ENCODE peak calls at places on chromosomes 7 and 10, in eight cellular contexts. R is PC-9; J is CD8-positive, alpha-beta T cell; Q is left lung; T is upper lobe of right lung; G is IMR-90; Y is Peyer's patch; U is GM23248. W is an unnamed sample.

GRCh38 chr10:65891073-65891981 is 1034.5 kb upstream of the LRRTM3 start:
- DNase-seq in G (no peak), Y (no peak), J (no peak), R (no peak), U (no peak), T (no peak), Q (no peak), W (no peak)

GRCh38 chr10:75895259-75895658 is 463.8 kb downstream of the LRMDA start:
- DNase-seq in Q (no peak), J (no peak), U (no peak), Y (no peak), G (no peak), T (no peak), R (no peak), W (no peak)

GRCh38 chr10:97572214-97572989 is at the start of gene ANKRD2:
- DNase-seq in U (peak; percentile 86), T (peak; percentile 83), Q (peak; percentile 81), R (peak; percentile 62), J (peak; percentile 47), G (peak; percentile 79), Y (peak; percentile 85), W (peak; percentile 90)

GRCh38 chr7:126698446-126698845 is 554.3 kb downstream of the GRM8 start:
- DNase-seq in U (no peak), Q (no peak), G (no peak), T (no peak), R (no peak), Y (no peak), J (no peak), W (no peak)

GRCh38 chr7:603152-603941 is 83.7 kb upstream of the PDGFA start:
- DNase-seq in G (no peak), T (peak; percentile 56), Y (no peak), J (peak; percentile 58), R (no peak), Q (no peak), U (no peak), W (no peak)

GRCh38 chr7:155424301-155425010 is 33.5 kb upstream of the EN2 start:
- DNase-seq in G (no peak), R (no peak), Q (no peak), U (no peak), Y (no peak), T (no peak), J (no peak), W (no peak)

GRCh38 chr10:110410329-110411046 is 87.2 kb upstream of the DUSP5 start:
- DNase-seq in R (peak; percentile 89), U (peak; percentile 94), G (peak; percentile 98), J (no peak), Q (peak; percentile 72), Y (peak; percentile 91), T (no peak), W (no peak)

GRCh38 chr10:58414270-58415041 is 29.2 kb downstream of the TFAM start:
- DNase-seq in U (peak; percentile 86), J (no peak), R (no peak), T (no peak), G (peak; percentile 80), Y (no peak), Q (no peak), W (no peak)

GRCh38 chr10:73110345-73110849 is at the start of gene NUDT13:
- DNase-seq in T (no peak), U (peak; percentile 88), R (peak; percentile 51), G (peak; percentile 73), Q (peak; percentile 71), J (peak; percentile 48), Y (peak; percentile 84), W (peak; percentile 74)

GRCh38 chr7:41578700-41579099 is 124.2 kb downstream of the INHBA start:
- DNase-seq in Q (no peak), T (no peak), U (no peak), R (no peak), Y (no peak), J (no peak), G (no peak), W (no peak)

GRCh38 chr7:104074529-104074928 is 85.1 kb upstream of the RELN start:
- DNase-seq in G (peak; percentile 2), Y (no peak), J (no peak), T (no peak), Q (no peak), R (no peak), U (peak; percentile 25), W (no peak)

GRCh38 chr7:101718747-101719260 is 89.7 kb upstream of the MYL10 start:
- DNase-seq in G (no peak), J (no peak), U (no peak), R (no peak), T (no peak), Y (no peak), Q (no peak), W (no peak)

GRCh38 chr10:33406596-33406995 is 72.1 kb upstream of the NRP1 start:
- DNase-seq in Q (no peak), U (no peak), G (no peak), R (no peak), Y (no peak), J (no peak), T (no peak), W (no peak)

GRCh38 chr7:54888067-54888735 is 129.2 kb upstream of the SEC61G start:
- DNase-seq in Q (no peak), T (no peak), G (no peak), R (no peak), Y (no peak), U (peak; percentile 57), J (no peak), W (no peak)

GRCh38 chr10:118209215-118209614 is 132.9 kb downstream of the FAM204A start:
- DNase-seq in J (no peak), T (no peak), Q (no peak), Y (no peak), U (no peak), G (no peak), R (no peak), W (no peak)

GRCh38 chr7:117837841-117838240 is 35.4 kb downstream of the CTTNBP2 start:
- DNase-seq in Q (no peak), R (no peak), U (no peak), G (no peak), Y (no peak), T (no peak), J (no peak), W (no peak)

GRCh38 chr7:120583835-120584586 is 273.9 kb downstream of the TSPAN12 start:
- DNase-seq in Q (no peak), G (peak; percentile 59), T (no peak), R (peak; percentile 69), J (no peak), Y (no peak), U (peak; percentile 91), W (no peak)

GRCh38 chr7:112495820-112496462 is 15.2 kb downstream of the LSMEM1 start:
- DNase-seq in Q (no peak), R (peak; percentile 58), T (no peak), Y (peak; percentile 75), G (peak; percentile 64), J (peak; percentile 26), U (peak; percentile 72), W (no peak)

GRCh38 chr10:48287417-48288391 is 13.2 kb upstream of the FRMPD2 start:
- DNase-seq in T (peak; percentile 69), G (no peak), Y (no peak), Q (no peak), J (no peak), U (no peak), R (peak; percentile 82), W (no peak)

GRCh38 chr7:3753868-3754267 is 452.8 kb downstream of the SDK1 start:
- DNase-seq in R (no peak), J (no peak), G (no peak), U (no peak), Q (no peak), Y (no peak), T (no peak), W (no peak)

GRCh38 chr10:121900443-121901174 is 27.2 kb downstream of the ATE1 start:
- DNase-seq in Y (no peak), T (no peak), J (no peak), U (peak; percentile 83), Q (no peak), R (no peak), G (peak; percentile 71), W (no peak)

GRCh38 chr10:26621889-26622681 is 75.4 kb upstream of the PDSS1 start:
- DNase-seq in R (no peak), G (peak; percentile 0), U (peak; percentile 53), J (no peak), Y (peak; percentile 83), Q (peak; percentile 74), T (peak; percentile 84), W (peak; percentile 78)

GRCh38 chr7:51210766-51211165 is 105.8 kb downstream of the COBL start:
- DNase-seq in Y (no peak), J (no peak), R (no peak), Q (no peak), U (no peak), G (no peak), T (no peak), W (no peak)

GRCh38 chr7:91165846-91166230 is 98.4 kb upstream of the FZD1 start:
- DNase-seq in Y (no peak), R (no peak), Q (no peak), G (peak; percentile 14), T (no peak), J (no peak), U (peak; percentile 44), W (no peak)

GRCh38 chr7:91169819-91170218 is 94.4 kb upstream of the FZD1 start:
- DNase-seq in Q (no peak), T (no peak), G (no peak), J (no peak), R (no peak), Y (no peak), U (no peak), W (no peak)

GRCh38 chr7:91164948-91165845 is 99.0 kb upstream of the FZD1 start:
- DNase-seq in T (no peak), U (peak; percentile 93), R (peak; percentile 1), Q (no peak), J (no peak), G (peak; percentile 88), Y (no peak), W (no peak)

GRCh38 chr7:91164531-91164930 is 99.7 kb upstream of the FZD1 start:
- DNase-seq in Y (no peak), U (peak; percentile 52), Q (no peak), G (no peak), J (no peak), T (no peak), R (no peak), W (no peak)

GRCh38 chr7:91168766-91169518 is 95.3 kb upstream of the FZD1 start:
- DNase-seq in Q (no peak), U (no peak), J (no peak), R (no peak), Y (no peak), T (no peak), G (peak; percentile 68), W (no peak)
- H3K27ac ChIP-seq in Q (no peak overlapping the region), U (no peak overlapping the region), J (no peak overlapping the region), R (no peak overlapping the region), Y (no peak overlapping the region), T (no peak overlapping the region), G (no peak overlapping the region), W (no peak overlapping the region)

GRCh38 chr10:130218181-130218641 is 82.0 kb downstream of the GLRX3 start:
- DNase-seq in Y (no peak), T (peak; percentile 49), R (no peak), U (no peak), J (no peak), Q (no peak), G (no peak), W (no peak)
- H3K4me3 ChIP-seq in Y (no peak overlapping the region), T (no peak overlapping the region), R (no peak overlapping the region), U (no peak overlapping the region), J (no peak overlapping the region), Q (no peak overlapping the region), G (no peak overlapping the region), W (no peak overlapping the region)

GRCh38 chr10:100618091-100618615 is 82.4 kb downstream of the HIF1AN start:
- DNase-seq in R (no peak), J (no peak), Y (no peak), Q (no peak), T (no peak), U (no peak), G (no peak), W (no peak)
- H3K27me3 ChIP-seq in R (peaks cover 71% of the 10 kb centered on the region), J (no peaks in the 10 kb centered on the region), Y (peaks cover 8% of the 10 kb centered on the region), Q (peaks cover 8% of the 10 kb centered on the region), T (peaks cover 53% of the 10 kb centered on the region), U (peaks cover 59% of the 10 kb centered on the region), G (peaks cover 46% of the 10 kb centered on the region), W (no peaks in the 10 kb centered on the region)

GRCh38 chr10:62075912-62076311 is 174.4 kb downstream of the ARID5B start:
- DNase-seq in J (no peak), T (no peak), G (no peak), U (peak; percentile 56), Q (no peak), R (no peak), Y (no peak), W (no peak)
- H3K27ac ChIP-seq in J (no peak overlapping the region), T (peak overlapping the region; percentile 11), G (peak overlapping the region; percentile 74), U (peak overlapping the region; percentile 71), Q (peak overlapping the region; percentile 41), R (peak overlapping the region; percentile 65), Y (no peak overlapping the region), W (peak overlapping the region; percentile 52)